ENCODE peak calls at places on chromosomes 12 and 14, in five cellular contexts. One of them, this sample, is unnamed.

GRCh38 chr14:61565836-61566536 is 129.3 kb upstream of the HIF1A start:
- DNase-seq in cardiac muscle cell: no peak
- DNase-seq in NB4: no peak
- DNase-seq in fibroblast of mammary gland: peak
- DNase-seq in AG04450: no peak
- DNase-seq in this sample: no peak

GRCh38 chr12:40183745-40184144 is 41.1 kb upstream of the LRRK2 start:
- DNase-seq in cardiac muscle cell: no peak
- DNase-seq in NB4: no peak
- DNase-seq in fibroblast of mammary gland: no peak
- DNase-seq in AG04450: no peak
- DNase-seq in this sample: no peak

GRCh38 chr12:10716704-10717315 is 6.3 kb downstream of the YBX3 start:
- DNase-seq in cardiac muscle cell: no peak
- DNase-seq in NB4: peak
- DNase-seq in fibroblast of mammary gland: peak
- DNase-seq in AG04450: peak
- DNase-seq in this sample: no peak

GRCh38 chr12:15662983-15663659 is 126.1 kb downstream of the EPS8 start:
- DNase-seq in cardiac muscle cell: no peak
- DNase-seq in NB4: no peak
- DNase-seq in fibroblast of mammary gland: peak
- DNase-seq in AG04450: no peak
- DNase-seq in this sample: no peak

GRCh38 chr12:104376650-104377506 is 73.3 kb downstream of the EID3 start:
- DNase-seq in cardiac muscle cell: no peak
- DNase-seq in NB4: no peak
- DNase-seq in fibroblast of mammary gland: peak
- DNase-seq in AG04450: no peak
- DNase-seq in this sample: no peak

GRCh38 chr12:991350-992278 is 591 bp downstream of the ERC1 start:
- DNase-seq in cardiac muscle cell: no peak
- DNase-seq in NB4: no peak
- DNase-seq in fibroblast of mammary gland: no peak
- DNase-seq in AG04450: no peak
- DNase-seq in this sample: no peak

GRCh38 chr14:62706217-62706616 is 339.0 kb downstream of the KCNH5 start:
- DNase-seq in cardiac muscle cell: no peak
- DNase-seq in NB4: no peak
- DNase-seq in fibroblast of mammary gland: no peak
- DNase-seq in AG04450: no peak
- DNase-seq in this sample: no peak

GRCh38 chr12:13592063-13592942 is 389.1 kb downstream of the GRIN2B start:
- DNase-seq in cardiac muscle cell: no peak
- DNase-seq in NB4: peak
- DNase-seq in fibroblast of mammary gland: no peak
- DNase-seq in AG04450: no peak
- DNase-seq in this sample: peak

GRCh38 chr12:8011331-8011730 is 21.2 kb upstream of the FOXJ2 start:
- DNase-seq in cardiac muscle cell: no peak
- DNase-seq in NB4: no peak
- DNase-seq in fibroblast of mammary gland: no peak
- DNase-seq in AG04450: no peak
- DNase-seq in this sample: no peak

GRCh38 chr12:92827836-92828431 is 101.2 kb downstream of the EEA1 start:
- DNase-seq in cardiac muscle cell: peak
- DNase-seq in NB4: peak
- DNase-seq in fibroblast of mammary gland: peak
- DNase-seq in AG04450: no peak
- DNase-seq in this sample: peak

GRCh38 chr14:80425686-80426085 is 214.4 kb upstream of the DIO2 start:
- DNase-seq in cardiac muscle cell: no peak
- DNase-seq in NB4: no peak
- DNase-seq in fibroblast of mammary gland: peak
- DNase-seq in AG04450: peak
- DNase-seq in this sample: no peak

GRCh38 chr12:93167841-93168492 is 209.8 kb upstream of the NUDT4 start:
- DNase-seq in cardiac muscle cell: peak
- DNase-seq in NB4: peak
- DNase-seq in fibroblast of mammary gland: no peak
- DNase-seq in AG04450: no peak
- DNase-seq in this sample: peak

GRCh38 chr14:65791551-65791981 is 379.0 kb downstream of the FUT8 start:
- DNase-seq in cardiac muscle cell: no peak
- DNase-seq in NB4: peak
- DNase-seq in fibroblast of mammary gland: peak
- DNase-seq in AG04450: no peak
- DNase-seq in this sample: peak

GRCh38 chr12:63747553-63747952 is 32.2 kb upstream of the RXYLT1 start:
- DNase-seq in cardiac muscle cell: no peak
- DNase-seq in NB4: no peak
- DNase-seq in fibroblast of mammary gland: no peak
- DNase-seq in AG04450: no peak
- DNase-seq in this sample: no peak

GRCh38 chr12:77767335-77767734 is 63.4 kb upstream of the NAV3 start:
- DNase-seq in cardiac muscle cell: no peak
- DNase-seq in NB4: no peak
- DNase-seq in fibroblast of mammary gland: no peak
- DNase-seq in AG04450: no peak
- DNase-seq in this sample: no peak

GRCh38 chr14:24058260-24058950 is 6.6 kb downstream of the CARMIL3 start:
- DNase-seq in cardiac muscle cell: peak
- DNase-seq in NB4: peak
- DNase-seq in fibroblast of mammary gland: peak
- DNase-seq in AG04450: peak
- DNase-seq in this sample: peak

GRCh38 chr12:105922670-105923102 is 216.1 kb downstream of the NUAK1 start:
- DNase-seq in cardiac muscle cell: no peak
- DNase-seq in NB4: no peak
- DNase-seq in fibroblast of mammary gland: peak
- DNase-seq in AG04450: peak
- DNase-seq in this sample: no peak

GRCh38 chr12:108779998-108780688 is 48.8 kb upstream of the CORO1C start:
- DNase-seq in cardiac muscle cell: no peak
- DNase-seq in NB4: no peak
- DNase-seq in fibroblast of mammary gland: peak
- DNase-seq in AG04450: no peak
- DNase-seq in this sample: no peak

GRCh38 chr12:105025890-105026289 is 39.8 kb downstream of the NOPCHAP1 start:
- DNase-seq in cardiac muscle cell: no peak
- DNase-seq in NB4: no peak
- DNase-seq in fibroblast of mammary gland: peak
- DNase-seq in AG04450: peak
- DNase-seq in this sample: no peak

GRCh38 chr14:65413739-65414045 is 1.2 kb downstream of the FUT8 start:
- DNase-seq in cardiac muscle cell: no peak
- DNase-seq in NB4: no peak
- DNase-seq in fibroblast of mammary gland: no peak
- DNase-seq in AG04450: no peak
- DNase-seq in this sample: no peak

GRCh38 chr14:42961509-42961908 is 1354.8 kb downstream of the LRFN5 start:
- DNase-seq in cardiac muscle cell: no peak
- DNase-seq in NB4: no peak
- DNase-seq in fibroblast of mammary gland: peak
- DNase-seq in AG04450: no peak
- DNase-seq in this sample: no peak

GRCh38 chr14:36513451-36514277 is 6.4 kb downstream of the NKX2-1 start:
- DNase-seq in cardiac muscle cell: peak
- DNase-seq in NB4: no peak
- DNase-seq in fibroblast of mammary gland: no peak
- DNase-seq in AG04450: no peak
- DNase-seq in this sample: no peak

GRCh38 chr12:121536929-121537813 is 43.7 kb downstream of the KDM2B start:
- DNase-seq in cardiac muscle cell: peak
- DNase-seq in NB4: peak
- DNase-seq in fibroblast of mammary gland: peak
- DNase-seq in AG04450: peak
- DNase-seq in this sample: peak

GRCh38 chr12:52518574-52519469 is 1.4 kb downstream of the KRT5 start:
- DNase-seq in cardiac muscle cell: no peak
- DNase-seq in NB4: no peak
- DNase-seq in fibroblast of mammary gland: no peak
- DNase-seq in AG04450: no peak
- DNase-seq in this sample: no peak

GRCh38 chr12:30391766-30392366 is 303.8 kb downstream of the IPO8 start:
- DNase-seq in cardiac muscle cell: no peak
- DNase-seq in NB4: no peak
- DNase-seq in fibroblast of mammary gland: no peak
- DNase-seq in AG04450: no peak
- DNase-seq in this sample: no peak

GRCh38 chr12:116697305-116698130 is 40.4 kb downstream of the SPRING1 start:
- DNase-seq in cardiac muscle cell: peak
- DNase-seq in NB4: peak
- DNase-seq in fibroblast of mammary gland: peak
- DNase-seq in AG04450: no peak
- DNase-seq in this sample: peak

GRCh38 chr14:69693823-69694729 is 72.9 kb upstream of the SRSF5 start:
- DNase-seq in cardiac muscle cell: no peak
- DNase-seq in NB4: no peak
- DNase-seq in fibroblast of mammary gland: no peak
- DNase-seq in AG04450: no peak
- DNase-seq in this sample: peak

GRCh38 chr12:69161835-69162234 is 77.5 kb upstream of the CPSF6 start:
- DNase-seq in cardiac muscle cell: no peak
- DNase-seq in NB4: no peak
- DNase-seq in fibroblast of mammary gland: peak
- DNase-seq in AG04450: no peak
- DNase-seq in this sample: peak

GRCh38 chr12:119036878-119037493 is 55.6 kb downstream of the SRRM4 start:
- DNase-seq in cardiac muscle cell: peak
- DNase-seq in NB4: peak
- DNase-seq in fibroblast of mammary gland: peak
- DNase-seq in AG04450: no peak
- DNase-seq in this sample: peak
- TF ChIP-seq CTCF in cardiac muscle cell: peak
- TF ChIP-seq CTCF in NB4: peak
- TF ChIP-seq CTCF in fibroblast of mammary gland: peak
- TF ChIP-seq CTCF in AG04450: peak
- TF ChIP-seq CTCF in this sample: peak

GRCh38 chr12:71393625-71394024 is 46.0 kb upstream of the LGR5 start:
- DNase-seq in cardiac muscle cell: no peak
- DNase-seq in NB4: no peak
- DNase-seq in fibroblast of mammary gland: no peak
- DNase-seq in AG04450: no peak
- DNase-seq in this sample: no peak

GRCh38 chr12:71397433-71397954 is 42.1 kb upstream of the LGR5 start:
- DNase-seq in cardiac muscle cell: no peak
- DNase-seq in NB4: no peak
- DNase-seq in fibroblast of mammary gland: peak
- DNase-seq in AG04450: no peak
- DNase-seq in this sample: no peak

GRCh38 chr12:71392521-71393145 is 47.0 kb upstream of the LGR5 start:
- DNase-seq in cardiac muscle cell: peak
- DNase-seq in NB4: peak
- DNase-seq in fibroblast of mammary gland: peak
- DNase-seq in AG04450: peak
- DNase-seq in this sample: peak
- TF ChIP-seq CTCF in cardiac muscle cell: peak
- TF ChIP-seq CTCF in NB4: peak
- TF ChIP-seq CTCF in fibroblast of mammary gland: peak
- TF ChIP-seq CTCF in AG04450: peak
- TF ChIP-seq CTCF in this sample: peak

GRCh38 chr12:113867258-113867657 is 98.9 kb downstream of the RBM19 start:
- DNase-seq in cardiac muscle cell: no peak
- DNase-seq in NB4: no peak
- DNase-seq in fibroblast of mammary gland: peak
- DNase-seq in AG04450: no peak
- DNase-seq in this sample: no peak
- TF ChIP-seq CTCF in cardiac muscle cell: peak
- TF ChIP-seq CTCF in NB4: peak
- TF ChIP-seq CTCF in fibroblast of mammary gland: peak
- TF ChIP-seq CTCF in AG04450: peak
- TF ChIP-seq CTCF in this sample: peak

GRCh38 chr12:124175731-124176130 is 119.2 kb upstream of the RFLNA start:
- DNase-seq in cardiac muscle cell: no peak
- DNase-seq in NB4: no peak
- DNase-seq in fibroblast of mammary gland: no peak
- DNase-seq in AG04450: no peak
- DNase-seq in this sample: no peak
- TF ChIP-seq CTCF in cardiac muscle cell: no peak
- TF ChIP-seq CTCF in NB4: no peak
- TF ChIP-seq CTCF in fibroblast of mammary gland: no peak
- TF ChIP-seq CTCF in AG04450: no peak
- TF ChIP-seq CTCF in this sample: no peak

GRCh38 chr12:12336511-12336910 is 13.5 kb downstream of the MANSC1 start:
- DNase-seq in cardiac muscle cell: no peak
- DNase-seq in NB4: no peak
- DNase-seq in fibroblast of mammary gland: no peak
- DNase-seq in AG04450: no peak
- DNase-seq in this sample: no peak

GRCh38 chr12:12333407-12333831 is 16.6 kb downstream of the MANSC1 start:
- DNase-seq in cardiac muscle cell: no peak
- DNase-seq in NB4: no peak
- DNase-seq in fibroblast of mammary gland: no peak
- DNase-seq in AG04450: peak
- DNase-seq in this sample: no peak

GRCh38 chr12:12336049-12336411 is 14.0 kb downstream of the MANSC1 start:
- DNase-seq in cardiac muscle cell: no peak
- DNase-seq in NB4: no peak
- DNase-seq in fibroblast of mammary gland: no peak
- DNase-seq in AG04450: no peak
- DNase-seq in this sample: peak

GRCh38 chr12:12333980-12334709 is 15.9 kb downstream of the MANSC1 start:
- DNase-seq in cardiac muscle cell: peak
- DNase-seq in NB4: peak
- DNase-seq in fibroblast of mammary gland: peak
- DNase-seq in AG04450: no peak
- DNase-seq in this sample: peak

GRCh38 chr12:12334710-12335040 is 15.4 kb downstream of the MANSC1 start:
- DNase-seq in cardiac muscle cell: no peak
- DNase-seq in NB4: no peak
- DNase-seq in fibroblast of mammary gland: no peak
- DNase-seq in AG04450: no peak
- DNase-seq in this sample: no peak
- TF ChIP-seq CTCF in cardiac muscle cell: no peak
- TF ChIP-seq CTCF in NB4: no peak
- TF ChIP-seq CTCF in fibroblast of mammary gland: no peak
- TF ChIP-seq CTCF in AG04450: no peak
- TF ChIP-seq CTCF in this sample: no peak

GRCh38 chr12:132388379-132389015 is 59.1 kb upstream of the GALNT9 start:
- DNase-seq in cardiac muscle cell: no peak
- DNase-seq in NB4: no peak
- DNase-seq in fibroblast of mammary gland: no peak
- DNase-seq in AG04450: no peak
- DNase-seq in this sample: no peak

GRCh38 chr12:132389526-132390286 is 60.3 kb upstream of the GALNT9 start:
- DNase-seq in cardiac muscle cell: no peak
- DNase-seq in NB4: no peak
- DNase-seq in fibroblast of mammary gland: no peak
- DNase-seq in AG04450: no peak
- DNase-seq in this sample: no peak

GRCh38 chr12:132389066-132389465 is 59.7 kb upstream of the GALNT9 start:
- DNase-seq in cardiac muscle cell: no peak
- DNase-seq in NB4: no peak
- DNase-seq in fibroblast of mammary gland: no peak
- DNase-seq in AG04450: no peak
- DNase-seq in this sample: no peak

GRCh38 chr12:132391326-132392041 is 62.1 kb upstream of the GALNT9 start:
- DNase-seq in cardiac muscle cell: no peak
- DNase-seq in NB4: no peak
- DNase-seq in fibroblast of mammary gland: no peak
- DNase-seq in AG04450: no peak
- DNase-seq in this sample: no peak

GRCh38 chr12:132390287-132391076 is 61.1 kb upstream of the GALNT9 start:
- DNase-seq in cardiac muscle cell: no peak
- DNase-seq in NB4: no peak
- DNase-seq in fibroblast of mammary gland: no peak
- DNase-seq in AG04450: no peak
- DNase-seq in this sample: no peak
- TF ChIP-seq CTCF in cardiac muscle cell: no peak
- TF ChIP-seq CTCF in NB4: no peak
- TF ChIP-seq CTCF in fibroblast of mammary gland: no peak
- TF ChIP-seq CTCF in AG04450: no peak
- TF ChIP-seq CTCF in this sample: no peak

This sample was measured in GM12865.